ENCODE peak calls at places on chromosomes 11 and 22, in eight cellular contexts. V is mesenteric fat pad; D is anterior cingulate cortex; E is activated T-helper 9 cell treated with anti-CD3 and anti-CD28 coated beads, Interleukin-2, amount 50 U/mL, for 16 hours; B is lower leg skin; M is HFFc6; T is aorta; N is kidney tubule cell. Z is an unnamed sample.

GRCh38 chr11:77092382-77092781 is 10.3 kb upstream of the OMP start:
- DNase-seq in T (peak; percentile 43), N (no peak), E (no peak), B (no peak), V (no peak), D (no peak), M (no peak), Z (no peak)

GRCh38 chr11:74672956-74673895 is 58.0 kb downstream of the CHRDL2 start:
- DNase-seq in B (peak; percentile 83), V (no peak), M (peak; percentile 97), D (no peak), N (peak; percentile 96), T (peak; percentile 92), E (no peak), Z (peak; percentile 85)

GRCh38 chr22:20117656-20118571 is 888 bp upstream of the TRMT2A start:
- DNase-seq in M (peak; percentile 18), T (peak; percentile 59), N (peak; percentile 28), V (no peak), D (no peak), E (peak; percentile 58), B (no peak), Z (no peak)

GRCh38 chr11:103682318-103683184 is 353.9 kb upstream of the DDI1 start:
- DNase-seq in T (peak; percentile 66), V (no peak), E (no peak), M (peak; percentile 63), N (peak; percentile 71), D (peak; percentile 48), B (peak; percentile 87), Z (no peak)

GRCh38 chr22:23164091-23164490 is 16.2 kb upstream of the BCR start:
- DNase-seq in V (no peak), D (no peak), T (no peak), B (no peak), N (no peak), E (no peak), M (no peak), Z (no peak)

GRCh38 chr22:45225732-45226560 is 14.7 kb downstream of the KIAA0930 start:
- DNase-seq in E (no peak), N (no peak), T (peak; percentile 74), D (peak; percentile 45), M (no peak), B (peak; percentile 95), V (no peak), Z (no peak)

GRCh38 chr22:24728790-24729637 is 45.5 kb downstream of the PIWIL3 start:
- DNase-seq in D (peak; percentile 27), N (no peak), B (no peak), T (peak; percentile 63), V (no peak), M (no peak), E (no peak), Z (no peak)

GRCh38 chr11:126113515-126113957 is 50.9 kb upstream of the CDON start:
- DNase-seq in B (peak; percentile 97), D (no peak), T (peak; percentile 94), V (no peak), M (peak; percentile 97), N (peak; percentile 95), E (no peak), Z (peak; percentile 92)

GRCh38 chr11:23112987-23113886 is 253.0 kb upstream of the CCDC179 start:
- DNase-seq in B (no peak), D (no peak), N (peak; percentile 85), T (no peak), V (no peak), E (no peak), M (peak; percentile 37), Z (no peak)

GRCh38 chr11:17719028-17719939 is at the start of gene MYOD1:
- DNase-seq in M (no peak), V (peak; percentile 83), T (no peak), B (no peak), E (no peak), D (no peak), N (no peak), Z (no peak)

GRCh38 chr22:25170426-25170980 is 29.2 kb upstream of the CRYBB3 start:
- DNase-seq in T (no peak), B (peak; percentile 82), N (no peak), E (no peak), M (no peak), V (no peak), D (no peak), Z (no peak)

GRCh38 chr11:102420547-102420946 is 32.0 kb downstream of the TMEM123 start:
- DNase-seq in V (no peak), M (no peak), B (no peak), D (no peak), N (peak; percentile 50), T (no peak), E (no peak), Z (no peak)

GRCh38 chr11:88522624-88523361 is 185.3 kb upstream of the CTSC start:
- DNase-seq in V (no peak), M (no peak), B (no peak), N (no peak), D (no peak), T (no peak), E (no peak), Z (no peak)

GRCh38 chr11:69209936-69210659 is 54.4 kb downstream of the SMIM38 start:
- DNase-seq in D (no peak), B (peak; percentile 71), T (no peak), M (peak; percentile 1), V (peak; percentile 77), E (no peak), N (peak; percentile 14), Z (peak; percentile 69)

GRCh38 chr11:801097-801780 is 3.2 kb upstream of the SLC25A22 start:
- DNase-seq in D (no peak), E (no peak), V (no peak), M (no peak), B (no peak), N (no peak), T (no peak), Z (no peak)

GRCh38 chr22:19834599-19834998 is 20.1 kb downstream of the GNB1L start:
- DNase-seq in V (no peak), E (no peak), D (no peak), B (no peak), N (no peak), T (no peak), M (no peak), Z (no peak)

GRCh38 chr11:2302844-2303626 is 1.2 kb downstream of the TSPAN32 start:
- DNase-seq in E (no peak), V (peak; percentile 88), B (peak; percentile 85), N (no peak), D (no peak), M (no peak), T (no peak), Z (no peak)

GRCh38 chr22:42307806-42308563 is 37.5 kb upstream of the TCF20 start:
- DNase-seq in B (no peak), E (no peak), V (no peak), D (no peak), T (no peak), N (no peak), M (no peak), Z (no peak)

GRCh38 chr22:26579331-26579886 is 10.5 kb downstream of the TPST2 start:
- DNase-seq in B (no peak), E (peak; percentile 19), M (no peak), D (no peak), T (peak; percentile 57), N (no peak), V (no peak), Z (no peak)

GRCh38 chr11:111361082-111361801 is 17.8 kb downstream of the POU2AF1 start:
- DNase-seq in E (no peak), V (no peak), N (no peak), T (no peak), M (no peak), D (no peak), B (no peak), Z (no peak)

GRCh38 chr11:22597062-22597461 is 28.6 kb downstream of the FANCF start:
- DNase-seq in E (no peak), N (no peak), V (no peak), M (no peak), D (no peak), T (no peak), B (no peak), Z (no peak)

GRCh38 chr11:115075340-115075739 is 397.0 kb downstream of the NXPE2 start:
- DNase-seq in B (no peak), N (no peak), M (no peak), V (no peak), T (no peak), D (no peak), E (no peak), Z (no peak)

GRCh38 chr11:128660957-128661356 is 32.9 kb upstream of the FLI1 start:
- DNase-seq in T (no peak), E (no peak), B (no peak), N (no peak), M (no peak), V (no peak), D (no peak), Z (no peak)

GRCh38 chr11:72629266-72629665 is 45.0 kb downstream of the PDE2A start:
- DNase-seq in T (no peak), B (no peak), N (no peak), D (peak; percentile 64), M (no peak), E (no peak), V (no peak), Z (no peak)

GRCh38 chr11:70501026-70501901 is 102.9 kb downstream of the CTTN start:
- DNase-seq in M (peak; percentile 11), E (no peak), B (no peak), N (no peak), T (peak; percentile 68), V (no peak), D (no peak), Z (no peak)

GRCh38 chr11:103877221-103877620 is 159.2 kb upstream of the DDI1 start:
- DNase-seq in V (no peak), M (peak; percentile 51), E (no peak), B (no peak), T (no peak), D (no peak), N (peak; percentile 6), Z (no peak)

GRCh38 chr11:118841469-118842222 is 42.0 kb upstream of the CXCR5 start:
- DNase-seq in T (no peak), D (no peak), M (no peak), B (no peak), N (no peak), E (peak; percentile 34), V (peak; percentile 20), Z (no peak)

GRCh38 chr11:67409261-67409666 is 5.4 kb downstream of the TBC1D10C start:
- DNase-seq in B (no peak), E (no peak), M (no peak), T (no peak), V (no peak), D (no peak), N (no peak), Z (no peak)

GRCh38 chr22:17106785-17107546 is 14.2 kb downstream of the TMEM121B start:
- DNase-seq in B (no peak), V (no peak), D (no peak), E (no peak), M (no peak), T (no peak), N (no peak), Z (no peak)

GRCh38 chr11:95299078-95299611 is 68.1 kb upstream of the SESN3 start:
- DNase-seq in T (no peak), E (no peak), D (no peak), B (no peak), N (no peak), M (no peak), V (no peak), Z (no peak)

GRCh38 chr11:120519474-120519873 is 7.9 kb downstream of the GRIK4 start:
- DNase-seq in D (no peak), B (no peak), M (no peak), E (no peak), T (no peak), V (no peak), N (no peak), Z (no peak)

GRCh38 chr11:27213232-27213660 is 149.8 kb downstream of the CCDC34 start:
- DNase-seq in N (peak; percentile 85), D (no peak), E (no peak), T (no peak), B (no peak), V (no peak), M (peak; percentile 79), Z (no peak)

GRCh38 chr11:117919326-117920275 is 9.6 kb downstream of the TMPRSS13 start:
- DNase-seq in M (no peak), D (no peak), V (peak; percentile 60), N (peak; percentile 44), B (peak; percentile 42), T (no peak), E (no peak), Z (no peak)

GRCh38 chr11:69375316-69376154 is 81.6 kb downstream of the MYEOV start:
- DNase-seq in T (no peak), D (no peak), V (peak; percentile 73), E (no peak), N (no peak), M (no peak), B (peak; percentile 84), Z (peak; percentile 81)

Z was measured in osteocyte.